ENCODE peak calls at places on chromosomes 5 and 9, in eight cellular contexts. One of them, this sample, is unnamed.

GRCh38 chr9:84996049-84996448 is 326.5 kb downstream of the NTRK2 start:
- DNase-seq in Peyer's patch: no peak
- DNase-seq in AG09309: peak
- DNase-seq in endothelial cell: no peak
- DNase-seq in B cell: no peak
- DNase-seq in GM12892: no peak
- DNase-seq in AG04449: no peak
- DNase-seq in brain microvascular endothelial cell: no peak
- DNase-seq in this sample: peak

GRCh38 chr9:135531096-135531495 is 9.9 kb downstream of the LCN1 start:
- DNase-seq in Peyer's patch: peak
- DNase-seq in AG09309: no peak
- DNase-seq in endothelial cell: no peak
- DNase-seq in B cell: no peak
- DNase-seq in GM12892: no peak
- DNase-seq in AG04449: no peak
- DNase-seq in brain microvascular endothelial cell: no peak
- DNase-seq in this sample: no peak

GRCh38 chr9:89138463-89139390 is 39.9 kb downstream of the SHC3 start:
- DNase-seq in Peyer's patch: no peak
- DNase-seq in AG09309: no peak
- DNase-seq in endothelial cell: no peak
- DNase-seq in B cell: no peak
- DNase-seq in GM12892: no peak
- DNase-seq in AG04449: no peak
- DNase-seq in brain microvascular endothelial cell: peak
- DNase-seq in this sample: no peak

GRCh38 chr5:93395010-93395409 is 186.0 kb downstream of the NR2F1-AS1 start:
- DNase-seq in Peyer's patch: no peak
- DNase-seq in AG09309: no peak
- DNase-seq in endothelial cell: no peak
- DNase-seq in B cell: no peak
- DNase-seq in GM12892: no peak
- DNase-seq in AG04449: no peak
- DNase-seq in brain microvascular endothelial cell: no peak
- DNase-seq in this sample: no peak

GRCh38 chr9:129182122-129182521 is 4.1 kb upstream of the IER5L start:
- DNase-seq in Peyer's patch: peak
- DNase-seq in AG09309: no peak
- DNase-seq in endothelial cell: no peak
- DNase-seq in B cell: no peak
- DNase-seq in GM12892: no peak
- DNase-seq in AG04449: no peak
- DNase-seq in brain microvascular endothelial cell: no peak
- DNase-seq in this sample: no peak

GRCh38 chr5:82413302-82414042 is 135.3 kb upstream of the RPS23 start:
- DNase-seq in Peyer's patch: no peak
- DNase-seq in AG09309: peak
- DNase-seq in endothelial cell: no peak
- DNase-seq in B cell: no peak
- DNase-seq in GM12892: no peak
- DNase-seq in AG04449: peak
- DNase-seq in brain microvascular endothelial cell: peak
- DNase-seq in this sample: peak

GRCh38 chr9:94950040-94950732 is 223.7 kb downstream of the AOPEP start:
- DNase-seq in Peyer's patch: no peak
- DNase-seq in AG09309: no peak
- DNase-seq in endothelial cell: no peak
- DNase-seq in B cell: no peak
- DNase-seq in GM12892: no peak
- DNase-seq in AG04449: no peak
- DNase-seq in brain microvascular endothelial cell: no peak
- DNase-seq in this sample: no peak

GRCh38 chr9:96048954-96049831 is 173.7 kb downstream of the ERCC6L2 start:
- DNase-seq in Peyer's patch: no peak
- DNase-seq in AG09309: no peak
- DNase-seq in endothelial cell: no peak
- DNase-seq in B cell: no peak
- DNase-seq in GM12892: no peak
- DNase-seq in AG04449: no peak
- DNase-seq in brain microvascular endothelial cell: no peak
- DNase-seq in this sample: no peak

GRCh38 chr5:14447958-14448881 is 133.4 kb upstream of the OTULINL start:
- DNase-seq in Peyer's patch: no peak
- DNase-seq in AG09309: no peak
- DNase-seq in endothelial cell: no peak
- DNase-seq in B cell: no peak
- DNase-seq in GM12892: no peak
- DNase-seq in AG04449: no peak
- DNase-seq in brain microvascular endothelial cell: peak
- DNase-seq in this sample: peak

GRCh38 chr5:135651156-135651555 is 72.4 kb upstream of the CXCL14 start:
- DNase-seq in Peyer's patch: no peak
- DNase-seq in AG09309: no peak
- DNase-seq in endothelial cell: no peak
- DNase-seq in B cell: no peak
- DNase-seq in GM12892: no peak
- DNase-seq in AG04449: no peak
- DNase-seq in brain microvascular endothelial cell: no peak
- DNase-seq in this sample: no peak

GRCh38 chr5:138542120-138542955 is 698 bp downstream of the ETF1 start:
- DNase-seq in Peyer's patch: no peak
- DNase-seq in AG09309: no peak
- DNase-seq in endothelial cell: no peak
- DNase-seq in B cell: no peak
- DNase-seq in GM12892: peak
- DNase-seq in AG04449: no peak
- DNase-seq in brain microvascular endothelial cell: no peak
- DNase-seq in this sample: no peak

GRCh38 chr5:76145945-76146344 is 62.8 kb downstream of the SV2C start:
- DNase-seq in Peyer's patch: peak
- DNase-seq in AG09309: no peak
- DNase-seq in endothelial cell: peak
- DNase-seq in B cell: no peak
- DNase-seq in GM12892: no peak
- DNase-seq in AG04449: no peak
- DNase-seq in brain microvascular endothelial cell: no peak
- DNase-seq in this sample: peak

GRCh38 chr5:375921-376871 is 54.7 kb downstream of the AHRR start:
- DNase-seq in Peyer's patch: peak
- DNase-seq in AG09309: no peak
- DNase-seq in endothelial cell: no peak
- DNase-seq in B cell: peak
- DNase-seq in GM12892: no peak
- DNase-seq in AG04449: no peak
- DNase-seq in brain microvascular endothelial cell: no peak
- DNase-seq in this sample: no peak

GRCh38 chr9:98536542-98537173 is 172.1 kb downstream of the GABBR2 start:
- DNase-seq in Peyer's patch: peak
- DNase-seq in AG09309: no peak
- DNase-seq in endothelial cell: peak
- DNase-seq in B cell: no peak
- DNase-seq in GM12892: peak
- DNase-seq in AG04449: no peak
- DNase-seq in brain microvascular endothelial cell: no peak
- DNase-seq in this sample: no peak

GRCh38 chr5:172364773-172365172 is 81.2 kb upstream of the UBTD2 start:
- DNase-seq in Peyer's patch: no peak
- DNase-seq in AG09309: no peak
- DNase-seq in endothelial cell: no peak
- DNase-seq in B cell: no peak
- DNase-seq in GM12892: no peak
- DNase-seq in AG04449: no peak
- DNase-seq in brain microvascular endothelial cell: no peak
- DNase-seq in this sample: no peak

GRCh38 chr9:114314881-114315722 is 7.8 kb upstream of the ORM1 start:
- DNase-seq in Peyer's patch: peak
- DNase-seq in AG09309: no peak
- DNase-seq in endothelial cell: no peak
- DNase-seq in B cell: no peak
- DNase-seq in GM12892: no peak
- DNase-seq in AG04449: no peak
- DNase-seq in brain microvascular endothelial cell: no peak
- DNase-seq in this sample: no peak

GRCh38 chr9:86469476-86470087 is 115.4 kb upstream of the TUT7 start:
- DNase-seq in Peyer's patch: no peak
- DNase-seq in AG09309: no peak
- DNase-seq in endothelial cell: no peak
- DNase-seq in B cell: no peak
- DNase-seq in GM12892: no peak
- DNase-seq in AG04449: no peak
- DNase-seq in brain microvascular endothelial cell: no peak
- DNase-seq in this sample: peak

GRCh38 chr5:96934291-96934694 is 1.6 kb upstream of the LNPEP start:
- DNase-seq in Peyer's patch: no peak
- DNase-seq in AG09309: peak
- DNase-seq in endothelial cell: no peak
- DNase-seq in B cell: no peak
- DNase-seq in GM12892: no peak
- DNase-seq in AG04449: no peak
- DNase-seq in brain microvascular endothelial cell: no peak
- DNase-seq in this sample: peak

GRCh38 chr9:20358201-20358600 is 264.1 kb downstream of the MLLT3 start:
- DNase-seq in Peyer's patch: no peak
- DNase-seq in AG09309: peak
- DNase-seq in endothelial cell: no peak
- DNase-seq in B cell: no peak
- DNase-seq in GM12892: no peak
- DNase-seq in AG04449: no peak
- DNase-seq in brain microvascular endothelial cell: peak
- DNase-seq in this sample: peak

GRCh38 chr5:97245371-97245770 is 62.3 kb upstream of the RIOK2 start:
- DNase-seq in Peyer's patch: no peak
- DNase-seq in AG09309: no peak
- DNase-seq in endothelial cell: no peak
- DNase-seq in B cell: no peak
- DNase-seq in GM12892: no peak
- DNase-seq in AG04449: no peak
- DNase-seq in brain microvascular endothelial cell: no peak
- DNase-seq in this sample: no peak

GRCh38 chr9:123679330-123679987 is 250.5 kb downstream of the DENND1A start:
- DNase-seq in Peyer's patch: peak
- DNase-seq in AG09309: no peak
- DNase-seq in endothelial cell: no peak
- DNase-seq in B cell: peak
- DNase-seq in GM12892: peak
- DNase-seq in AG04449: no peak
- DNase-seq in brain microvascular endothelial cell: no peak
- DNase-seq in this sample: no peak

GRCh38 chr9:95182854-95183563 is 134.5 kb downstream of the FANCC start:
- DNase-seq in Peyer's patch: no peak
- DNase-seq in AG09309: no peak
- DNase-seq in endothelial cell: peak
- DNase-seq in B cell: no peak
- DNase-seq in GM12892: no peak
- DNase-seq in AG04449: no peak
- DNase-seq in brain microvascular endothelial cell: peak
- DNase-seq in this sample: no peak

GRCh38 chr9:129505270-129505881 is 115.5 kb downstream of the C9orf50 start:
- DNase-seq in Peyer's patch: no peak
- DNase-seq in AG09309: no peak
- DNase-seq in endothelial cell: no peak
- DNase-seq in B cell: no peak
- DNase-seq in GM12892: no peak
- DNase-seq in AG04449: no peak
- DNase-seq in brain microvascular endothelial cell: no peak
- DNase-seq in this sample: no peak

GRCh38 chr9:27108981-27109541 is at the start of gene TEK:
- DNase-seq in Peyer's patch: no peak
- DNase-seq in AG09309: no peak
- DNase-seq in endothelial cell: peak
- DNase-seq in B cell: no peak
- DNase-seq in GM12892: no peak
- DNase-seq in AG04449: no peak
- DNase-seq in brain microvascular endothelial cell: no peak
- DNase-seq in this sample: peak

GRCh38 chr5:71883745-71884103 is 164.6 kb downstream of the CARTPT start:
- DNase-seq in Peyer's patch: no peak
- DNase-seq in AG09309: no peak
- DNase-seq in endothelial cell: no peak
- DNase-seq in B cell: no peak
- DNase-seq in GM12892: no peak
- DNase-seq in AG04449: no peak
- DNase-seq in brain microvascular endothelial cell: no peak
- DNase-seq in this sample: no peak

GRCh38 chr9:107481035-107481434 is 8.5 kb downstream of the KLF4 start:
- DNase-seq in Peyer's patch: no peak
- DNase-seq in AG09309: no peak
- DNase-seq in endothelial cell: no peak
- DNase-seq in B cell: no peak
- DNase-seq in GM12892: no peak
- DNase-seq in AG04449: no peak
- DNase-seq in brain microvascular endothelial cell: no peak
- DNase-seq in this sample: peak

This sample was measured in fibroblast of lung.